ENCODE peak calls at places on chromosomes 5 and 9, in four cellular contexts. H is ovary, W is cardiac muscle cell, L is left ventricle myocardium inferior. T is an unnamed sample. For H3K27me3, the result is how much of the 10 kb centered on the place peaks cover.

GRCh38 chr5:9265391-9266287 is 280.2 kb downstream of the SEMA5A start:
- DNase-seq in L (peak), W (peak), H (no peak), T (peak)

GRCh38 chr9:14250779-14251145 is 63.2 kb downstream of the NFIB start:
- DNase-seq in L (no peak), H (no peak), W (no peak), T (no peak)

GRCh38 chr5:17317499-17317898 is 100.1 kb downstream of the BASP1 start:
- DNase-seq in L (no peak), W (no peak), H (no peak), T (no peak)

GRCh38 chr5:78519198-78519941 is 129.2 kb downstream of the LHFPL2 start:
- DNase-seq in W (no peak), H (no peak), L (no peak), T (no peak)

GRCh38 chr5:68196876-68197275 is 18.7 kb upstream of the PIK3R1 start:
- DNase-seq in W (no peak), H (no peak), L (no peak), T (peak)

GRCh38 chr5:11851965-11852745 is 52.1 kb downstream of the CTNND2 start:
- DNase-seq in H (no peak), L (no peak), W (no peak), T (no peak)

GRCh38 chr9:91429501-91429900 is 5.9 kb upstream of the NFIL3 start:
- DNase-seq in L (no peak), W (no peak), H (no peak), T (no peak)

GRCh38 chr9:68704804-68705635 is at the start of gene PIP5K1B:
- DNase-seq in L (peak), W (peak), H (no peak), T (peak)

GRCh38 chr5:1545798-1546355 is 22.1 kb upstream of the LPCAT1 start:
- DNase-seq in L (no peak), W (no peak), H (no peak), T (no peak)

GRCh38 chr5:150612905-150613670 is 27.4 kb upstream of the SYNPO start:
- DNase-seq in W (peak), L (no peak), H (peak), T (peak)

GRCh38 chr5:137220523-137220927 is 278.6 kb downstream of the SPOCK1 start:
- DNase-seq in W (peak), H (no peak), L (no peak), T (no peak)

GRCh38 chr9:5767968-5768932 is 64.7 kb downstream of the ERMP1 start:
- DNase-seq in H (no peak), L (no peak), W (no peak), T (no peak)

GRCh38 chr5:149645725-149646124 is 64.4 kb downstream of the ARHGEF37 start:
- DNase-seq in L (no peak), H (no peak), W (no peak), T (no peak)

GRCh38 chr9:4084440-4084818 is 215.4 kb downstream of the GLIS3 start:
- DNase-seq in W (peak), H (peak), L (peak), T (peak)

GRCh38 chr5:177494356-177495195 is 2.8 kb downstream of the PDLIM7 start:
- DNase-seq in H (peak), L (peak), W (peak), T (peak)

GRCh38 chr5:959581-960531 is 48.7 kb upstream of the NKD2 start:
- DNase-seq in H (no peak), W (no peak), L (no peak), T (peak)

GRCh38 chr9:12954441-12954840 is 179.6 kb downstream of the LURAP1L start:
- DNase-seq in L (no peak), W (no peak), H (no peak), T (no peak)

GRCh38 chr5:164002214-164002613 is 496.8 kb downstream of the MAT2B start:
- DNase-seq in L (no peak), H (no peak), W (no peak), T (no peak)

GRCh38 chr5:52993367-52993766 is 4.2 kb downstream of the ITGA2 start:
- DNase-seq in W (no peak), L (no peak), H (no peak), T (no peak)

GRCh38 chr9:114376586-114376985 is 11.2 kb downstream of the AKNA start:
- DNase-seq in W (no peak), H (no peak), L (no peak), T (no peak)

GRCh38 chr5:175683921-175684320 is 26.1 kb downstream of the HRH2 start:
- DNase-seq in W (no peak), H (no peak), L (no peak), T (no peak)

GRCh38 chr9:123679330-123679987 is 250.5 kb downstream of the DENND1A start:
- DNase-seq in W (peak), L (no peak), H (no peak), T (no peak)

DNA sequence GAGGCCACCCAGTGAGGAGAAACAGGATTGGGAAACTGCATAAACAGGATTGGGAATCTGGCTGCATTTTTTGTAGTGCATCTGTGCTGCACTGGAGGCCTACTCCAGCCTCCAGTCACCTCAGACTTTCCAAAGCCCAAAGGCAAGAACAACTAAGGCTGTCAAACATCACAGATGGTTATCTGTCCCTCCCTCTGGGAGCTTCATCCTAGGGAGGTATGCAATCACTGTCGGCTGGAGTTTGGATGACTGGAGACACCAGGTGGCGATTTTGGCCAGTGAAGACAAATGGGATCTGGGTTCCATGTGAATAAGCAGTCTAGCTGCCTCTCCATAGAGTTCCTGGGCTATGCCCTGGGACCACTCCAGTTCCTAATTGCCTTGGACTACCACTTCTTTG is 9.3 kb upstream of the SPINK13 start:
- DNase-seq in H (no peak), L (no peak), W (no peak), T (no peak)
- H3K27me3 ChIP-seq in H (under half), L (under half), W (under half), T (under half)

DNA sequence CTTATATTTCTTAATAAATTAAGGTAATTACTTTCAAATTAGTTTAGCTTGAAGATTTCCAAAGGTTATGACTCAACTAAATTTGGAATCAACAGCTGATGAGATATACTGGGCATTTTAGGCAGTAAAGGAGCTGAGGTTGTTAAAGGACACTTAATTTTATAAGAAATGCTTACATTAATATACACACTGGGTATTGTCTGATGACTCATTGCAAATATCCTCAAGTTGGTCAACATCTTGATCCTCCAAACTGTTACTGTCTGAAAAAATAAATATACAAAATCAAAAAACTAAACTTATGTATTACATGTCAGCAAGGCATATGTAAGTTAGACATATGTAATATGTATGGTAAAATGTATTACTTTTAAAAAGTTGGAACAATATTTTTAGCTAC is 3.4 kb downstream of the GFM2 start:
- DNase-seq in W (no peak), H (no peak), L (no peak), T (no peak)
- H3K27ac ChIP-seq in W (no peak), H (no peak), L (no peak), T (no peak)

GRCh38 chr5:93364386-93364785 is 216.6 kb downstream of the NR2F1-AS1 start:
- DNase-seq in H (no peak), L (no peak), W (no peak), T (no peak)

GRCh38 chr5:93357686-93358085 is 223.3 kb downstream of the NR2F1-AS1 start:
- DNase-seq in H (no peak), L (no peak), W (no peak), T (no peak)

GRCh38 chr5:93359296-93359957 is 221.6 kb downstream of the NR2F1-AS1 start:
- DNase-seq in H (no peak), W (peak), L (no peak), T (no peak)

GRCh38 chr5:93359958-93360305 is 221.1 kb downstream of the NR2F1-AS1 start:
- DNase-seq in H (no peak), W (no peak), L (no peak), T (no peak)

GRCh38 chr5:93360436-93361100 is 220.5 kb downstream of the NR2F1-AS1 start:
- DNase-seq in H (no peak), L (no peak), W (peak), T (no peak)
- H3K27me3 ChIP-seq in H (under half), L (under half), W (under half), T (under half)

GRCh38 chr9:128088253-128088945 is 20.4 kb downstream of the SLC25A25 start:
- DNase-seq in L (no peak), H (peak), W (no peak), T (no peak)
- H3K27ac ChIP-seq in L (no peak), H (peak), W (no peak), T (no peak)